ENCODE peak calls at places on chromosomes 16 and 17, in four cellular contexts. N, Y, K and R are unnamed samples.

GRCh38 chr16:29994613-29995329 is 646 bp downstream of the HIRIP3 start:
- DNase-seq in K (peak), Y (peak), N (no peak), R (peak)

GRCh38 chr17:81000631-81001357 is 9.2 kb downstream of the CHMP6 start:
- DNase-seq in N (no peak), K (no peak), Y (no peak), R (no peak)

GRCh38 chr17:13197586-13197985 is 179.8 kb upstream of the ELAC2 start:
- DNase-seq in N (no peak), Y (no peak), K (no peak), R (no peak)

GRCh38 chr17:15926039-15926740 is 18.7 kb upstream of the ADORA2B start:
- DNase-seq in K (no peak), Y (no peak), N (no peak), R (no peak)

GRCh38 chr16:68033101-68033500 is 10.0 kb downstream of the DUS2 start:
- DNase-seq in N (no peak), Y (no peak), K (no peak), R (no peak)

GRCh38 chr16:81293909-81294802 is 20.6 kb upstream of the GAN start:
- DNase-seq in K (no peak), Y (no peak), N (no peak), R (no peak)

GRCh38 chr17:47978324-47978723 is 7.4 kb downstream of the CDK5RAP3 start:
- DNase-seq in K (peak), N (peak), Y (peak), R (peak)

GRCh38 chr16:88988980-88989791 is 12.2 kb upstream of the CBFA2T3 start:
- DNase-seq in K (no peak), N (peak), Y (no peak), R (no peak)

GRCh38 chr17:10161392-10161791 is 37.0 kb downstream of the GAS7 start:
- DNase-seq in Y (no peak), N (no peak), K (no peak), R (no peak)

GRCh38 chr16:1026784-1027415 is 45.3 kb downstream of the SOX8 start:
- DNase-seq in K (no peak), N (peak), Y (no peak), R (no peak)

GRCh38 chr16:50861926-50862325 is 120.0 kb downstream of the CYLD start:
- DNase-seq in K (no peak), N (no peak), Y (peak), R (no peak)

GRCh38 chr17:56754523-56755208 is 79.1 kb downstream of the C17orf67 start:
- DNase-seq in K (peak), N (peak), Y (no peak), R (no peak)

GRCh38 chr16:84712801-84713775 is 13.3 kb downstream of the USP10 start:
- DNase-seq in N (no peak), K (no peak), Y (no peak), R (no peak)

GRCh38 chr17:44297975-44298374 is 10.4 kb upstream of the RUNDC3A start:
- DNase-seq in K (no peak), N (no peak), Y (no peak), R (peak)

GRCh38 chr17:59440757-59441458 is 109.5 kb downstream of the YPEL2 start:
- DNase-seq in K (peak), N (peak), Y (peak), R (peak)

GRCh38 chr17:82278786-82279379 is 5.4 kb upstream of the CSNK1D start:
- DNase-seq in K (no peak), N (no peak), Y (no peak), R (no peak)